ENCODE peak calls at places on chromosomes 13 and 19, in four cellular contexts. W is stimulated activated CD4-positive, alpha-beta T cell treated with anti-CD3 and anti-CD28 coated beads, Interleukin-2, amount 100 ng/mL, for 4 hours; Z is substantia nigra; Y is COR-L47. X is an unnamed sample.
A peak's percentile ranks its signal among the peaks of the same experiment; 100 is the strongest.

GRCh38 chr13:113040597-113041292 is 64.8 kb upstream of the F7 start:
- DNase-seq in W (no peak), Z (peak; percentile 71), Y (no peak), X (no peak)

GRCh38 chr13:44814144-44814543 is 175.1 kb downstream of the NUFIP1 start:
- DNase-seq in W (no peak), Y (no peak), Z (no peak), X (no peak)

GRCh38 chr19:588758-589692 is 656 bp upstream of the HCN2 start:
- DNase-seq in Z (no peak), W (no peak), Y (peak; percentile 63), X (no peak)

GRCh38 chr19:2315818-2316353 is 7.9 kb upstream of the LINGO3 start:
- DNase-seq in Z (peak; percentile 71), W (no peak), Y (no peak), X (no peak)

GRCh38 chr13:71811344-71811743 is 55.7 kb downstream of the DACH1 start:
- DNase-seq in Y (no peak), Z (no peak), W (no peak), X (no peak)

GRCh38 chr13:100347941-100348340 is 240.6 kb downstream of the GGACT start:
- DNase-seq in Z (no peak), Y (peak; percentile 73), W (no peak), X (no peak)

GRCh38 chr19:2331601-2332246 is 3.2 kb downstream of the SPPL2B start:
- DNase-seq in W (no peak), Y (no peak), Z (peak; percentile 39), X (no peak)

GRCh38 chr13:101049166-101049850 is 367.0 kb downstream of the NALCN start:
- DNase-seq in Z (no peak), Y (no peak), W (no peak), X (no peak)

GRCh38 chr19:49546825-49547565 is 19.2 kb downstream of the RCN3 start:
- DNase-seq in W (peak; percentile 63), Z (peak; percentile 53), Y (peak; percentile 86), X (peak; percentile 83)

GRCh38 chr13:78382481-78382880 is 220.9 kb downstream of the POU4F1 start:
- DNase-seq in W (no peak), Y (no peak), Z (no peak), X (peak; percentile 66)

GRCh38 chr13:98874029-98874397 is 103.9 kb downstream of the DOCK9 start:
- DNase-seq in Z (no peak), W (no peak), Y (no peak), X (no peak)

GRCh38 chr19:50702870-50703829 is 16.5 kb downstream of the SHANK1 start:
- DNase-seq in Y (no peak), W (no peak), Z (no peak), X (no peak)

GRCh38 chr13:114019367-114019766 is 45.5 kb upstream of the C13orf46 start:
- DNase-seq in Y (no peak), W (peak; percentile 16), Z (no peak), X (no peak)